ENCODE peak calls at places on chromosomes 5 and 9, in five cellular contexts. I is heart right ventricle, P is foreskin fibroblast, B is PC-3, K is brain microvascular endothelial cell. V is an unnamed sample.

GRCh38 chr5:5239191-5239590 is 99.1 kb downstream of the ADAMTS16 start:
- DNase-seq in B (no peak), P (no peak), K (no peak), I (no peak), V (no peak)

GRCh38 chr5:137627293-137627692 is 108.6 kb downstream of the KLHL3 start:
- DNase-seq in I (no peak), K (no peak), P (no peak), B (peak; percentile 81), V (peak; percentile 19)

GRCh38 chr5:33381243-33381642 is 59.5 kb upstream of the TARS1 start:
- DNase-seq in K (no peak), B (no peak), P (no peak), I (no peak), V (no peak)

GRCh38 chr5:3118321-3118720 is 366.8 kb upstream of the IRX2 start:
- DNase-seq in B (no peak), I (no peak), P (no peak), K (no peak), V (no peak)

GRCh38 chr9:106731910-106732309 is 131.1 kb upstream of the ZNF462 start:
- DNase-seq in I (no peak), K (no peak), P (no peak), B (no peak), V (no peak)

GRCh38 chr5:16169550-16169949 is 10.0 kb downstream of the MARCHF11 start:
- DNase-seq in K (no peak), I (no peak), B (no peak), P (no peak), V (no peak)

GRCh38 chr9:126688617-126689016 is 74.9 kb downstream of the LMX1B start:
- DNase-seq in K (no peak), I (no peak), B (no peak), P (no peak), V (no peak)

GRCh38 chr9:132857031-132857430 is 21.1 kb downstream of the AK8 start:
- DNase-seq in I (peak; percentile 34), P (peak; percentile 36), B (no peak), K (peak; percentile 5), V (no peak)

GRCh38 chr5:87141544-87141943 is 126.1 kb upstream of the RASA1 start:
- DNase-seq in I (no peak), B (no peak), K (no peak), P (no peak), V (no peak)

GRCh38 chr5:118857700-118858099 is 130.6 kb downstream of the DTWD2 start:
- DNase-seq in K (no peak), B (peak; percentile 9), P (no peak), I (no peak), V (no peak)

GRCh38 chr5:84494453-84494852 is 109.8 kb upstream of the EDIL3 start:
- DNase-seq in P (peak; percentile 0), K (peak; percentile 89), I (no peak), B (peak; percentile 62), V (no peak)

GRCh38 chr9:36594228-36594627 is 21.5 kb downstream of the MELK start:
- DNase-seq in K (no peak), I (no peak), B (no peak), P (no peak), V (no peak)

GRCh38 chr9:98575379-98576346 is 133.1 kb downstream of the GABBR2 start:
- DNase-seq in I (no peak), B (peak; percentile 75), K (peak; percentile 76), P (no peak), V (peak; percentile 12)

GRCh38 chr5:145841299-145841698 is 6.2 kb upstream of the PRELID2 start:
- DNase-seq in I (no peak), K (no peak), P (no peak), B (no peak), V (no peak)

GRCh38 chr5:22719842-22720241 is 133.3 kb downstream of the CDH12 start:
- DNase-seq in I (no peak), B (no peak), P (no peak), K (no peak), V (no peak)

GRCh38 chr5:112635276-112635675 is 102.4 kb upstream of the APC start:
- DNase-seq in P (no peak), B (peak; percentile 19), I (no peak), K (no peak), V (no peak)

GRCh38 chr5:92019376-92019990 is 636.4 kb upstream of the ARRDC3 start:
- DNase-seq in P (peak; percentile 4), B (peak; percentile 62), I (no peak), K (peak; percentile 24), V (no peak)

GRCh38 chr5:100641833-100642232 is 106.7 kb downstream of the FAM174A start:
- DNase-seq in B (no peak), I (no peak), K (no peak), P (no peak), V (no peak)

GRCh38 chr9:122346478-122347347 is 24.1 kb upstream of the PTGS1 start:
- DNase-seq in B (peak; percentile 17), I (peak; percentile 70), K (no peak), P (no peak), V (peak; percentile 15)

GRCh38 chr5:57889558-57889957 is 406.9 kb upstream of the ACTBL2 start:
- DNase-seq in B (peak; percentile 75), K (peak; percentile 44), I (no peak), P (peak; percentile 25), V (peak; percentile 40)

GRCh38 chr9:12643686-12644085 is 49.5 kb upstream of the TYRP1 start:
- DNase-seq in P (no peak), I (no peak), K (no peak), B (no peak), V (no peak)

GRCh38 chr9:87545858-87546257 is 48.2 kb downstream of the DAPK1 start:
- DNase-seq in K (peak; percentile 67), I (no peak), B (no peak), P (peak; percentile 0), V (no peak)

GRCh38 chr5:178222292-178222691 is 10.3 kb downstream of the PHYKPL start:
- DNase-seq in K (no peak), I (no peak), P (no peak), B (no peak), V (no peak)

GRCh38 chr9:130301483-130302286 is 36.1 kb downstream of the HMCN2 start:
- DNase-seq in B (no peak), K (peak; percentile 21), I (peak; percentile 78), P (peak; percentile 61), V (no peak)

GRCh38 chr9:113523421-113524141 is 60.1 kb downstream of the RGS3 start:
- DNase-seq in K (peak; percentile 25), B (no peak), I (peak; percentile 63), P (no peak), V (no peak)

GRCh38 chr5:122458278-122458872 is 146.3 kb downstream of the SNCAIP start:
- DNase-seq in P (peak; percentile 4), B (peak; percentile 34), I (no peak), K (peak; percentile 24), V (peak; percentile 36)

GRCh38 chr5:110612778-110613396 is 113.6 kb downstream of the TMEM232 start:
- DNase-seq in B (peak; percentile 28), P (no peak), K (no peak), I (no peak), V (no peak)

GRCh38 chr5:80181618-80182211 is 74.1 kb downstream of the SERINC5 start:
- DNase-seq in B (peak; percentile 85), P (no peak), K (no peak), I (no peak), V (peak; percentile 90)

GRCh38 chr5:81164466-81164865 is 68.7 kb upstream of the CKMT2 start:
- DNase-seq in B (no peak), I (no peak), P (no peak), K (no peak), V (no peak)

GRCh38 chr5:143791848-143792701 is 19.9 kb upstream of the HMHB1 start:
- DNase-seq in K (no peak), P (no peak), B (no peak), I (no peak), V (no peak)

GRCh38 chr5:149262315-149262714 is 9.3 kb upstream of the AFAP1L1 start:
- DNase-seq in B (no peak), P (no peak), K (no peak), I (no peak), V (no peak)

GRCh38 chr9:69331444-69331843 is 6.4 kb downstream of the ENTREP1 start:
- DNase-seq in K (no peak), I (no peak), B (no peak), P (no peak), V (no peak)

GRCh38 chr5:81305783-81306182 is 4.4 kb downstream of the ZCCHC9 start:
- DNase-seq in I (no peak), B (no peak), K (no peak), P (no peak), V (no peak)

GRCh38 chr9:93865716-93866115 is 89.4 kb downstream of the BARX1 start:
- DNase-seq in K (no peak), P (no peak), I (no peak), B (no peak), V (no peak)

DNA sequence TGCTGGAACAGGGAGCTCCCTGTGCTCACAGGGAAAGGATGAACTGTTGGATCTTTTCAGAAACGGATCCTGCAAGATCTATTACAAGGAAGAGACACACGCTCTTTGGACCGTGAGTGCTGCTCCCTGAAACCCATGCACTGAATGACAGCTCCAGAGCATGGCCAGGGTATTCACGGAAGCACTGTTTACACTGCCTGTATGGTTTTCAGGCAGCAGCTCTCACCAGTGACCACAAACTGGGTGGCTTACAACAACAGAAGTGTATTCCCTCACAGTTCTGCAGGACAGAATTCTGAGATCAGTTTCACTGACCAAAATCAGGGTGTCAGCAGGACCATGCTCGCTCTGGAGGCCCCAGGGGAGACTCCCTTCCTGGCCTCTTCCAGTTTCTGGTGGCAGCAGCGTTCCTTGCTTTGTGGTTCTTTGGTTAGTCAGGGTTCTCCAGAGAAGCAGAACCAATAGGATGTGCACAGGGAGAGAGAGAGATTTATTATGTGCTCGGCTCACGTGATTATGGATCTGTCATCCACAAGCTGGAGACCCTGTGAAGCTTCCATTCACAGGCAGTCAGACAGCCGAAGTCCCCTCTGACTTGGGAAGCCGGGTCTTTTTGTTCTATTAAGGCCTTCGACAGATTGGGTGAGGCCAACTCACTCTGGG is 52.6 kb downstream of the SEMA4D start:
- DNase-seq in I (no peak), P (no peak), K (no peak), B (no peak), V (no peak)
- TF ChIP-seq CTCF in I (no peak), P (no peak), K (no peak), B (no peak), V (no peak)

GRCh38 chr5:126492939-126493338 is 69.7 kb downstream of the GRAMD2B start:
- DNase-seq in K (no peak), P (no peak), I (no peak), B (peak; percentile 38), V (no peak)

GRCh38 chr5:126487596-126487995 is 64.4 kb downstream of the GRAMD2B start:
- DNase-seq in K (no peak), I (no peak), B (no peak), P (no peak), V (no peak)

GRCh38 chr5:126486332-126486731 is 63.1 kb downstream of the GRAMD2B start:
- DNase-seq in P (no peak), B (no peak), K (no peak), I (no peak), V (no peak)

GRCh38 chr5:126488362-126489065 is 65.3 kb downstream of the GRAMD2B start:
- DNase-seq in K (no peak), P (no peak), I (no peak), B (no peak), V (no peak)

GRCh38 chr5:126490167-126490937 is 67.1 kb downstream of the GRAMD2B start:
- DNase-seq in B (no peak), K (no peak), I (no peak), P (peak; percentile 50), V (no peak)
- TF ChIP-seq CTCF in B (no peak), K (peak; percentile 56), I (no peak), P (peak; percentile 13), V (no peak)

GRCh38 chr5:138641547-138642298 is 66.5 kb upstream of the HSPA9 start:
- DNase-seq in I (peak; percentile 74), K (peak; percentile 66), B (peak; percentile 83), P (peak; percentile 32), V (peak; percentile 91)
- TF ChIP-seq CTCF in I (peak; percentile 74), K (peak; percentile 93), B (peak; percentile 79), P (peak; percentile 77), V (peak; percentile 89)

GRCh38 chr5:7762267-7762666 is 88.7 kb downstream of the CFAP90 start:
- DNase-seq in K (no peak), I (no peak), B (no peak), P (no peak), V (no peak)
- TF ChIP-seq CTCF in K (no peak), I (no peak), B (peak; percentile 9), P (no peak), V (no peak)